ENCODE peak calls at places on chromosomes 4 and X, in six cellular contexts. S is NB4, D is pancreas, V is fibroblast of the aortic adventitia, F is tibial nerve, K is cardiac muscle cell. C is an unnamed sample.

GRCh38 chr4:94408549-94409374 is 43.0 kb upstream of the PDLIM5 start:
- DNase-seq in S (no peak), D (no peak), V (peak; percentile 48), F (no peak), K (peak; percentile 73), C (no peak)

GRCh38 chrX:10821293-10821692 is 200.9 kb upstream of the MID1 start:
- DNase-seq in S (no peak), D (no peak), V (no peak), F (no peak), K (no peak), C (no peak)

GRCh38 chr4:22587253-22587652 is 71.4 kb upstream of the ADGRA3 start:
- DNase-seq in S (no peak), D (no peak), V (no peak), F (no peak), K (no peak), C (no peak)

GRCh38 chrX:97399400-97399799 is 515.7 kb downstream of the RPA4 start:
- DNase-seq in S (no peak), D (no peak), V (peak; percentile 54), F (no peak), K (no peak), C (no peak)

GRCh38 chr4:6703786-6704185 is 5.9 kb downstream of the MRFAP1L1 start:
- DNase-seq in S (no peak), D (no peak), V (no peak), F (no peak), K (no peak), C (no peak)

GRCh38 chr4:5462254-5462835 is 246.0 kb downstream of the EVC2 start:
- DNase-seq in S (no peak), D (no peak), V (no peak), F (no peak), K (no peak), C (no peak)

GRCh38 chr4:25873632-25874129 is 10.9 kb upstream of the SEL1L3 start:
- DNase-seq in S (no peak), D (no peak), V (no peak), F (no peak), K (no peak), C (no peak)

GRCh38 chr4:10198365-10198764 is 81.8 kb upstream of the WDR1 start:
- DNase-seq in S (peak; percentile 0), D (no peak), V (no peak), F (no peak), K (no peak), C (no peak)

GRCh38 chr4:55256787-55257186 is 89.3 kb upstream of the SRD5A3 start:
- DNase-seq in S (no peak), D (no peak), V (peak; percentile 56), F (no peak), K (peak; percentile 86), C (no peak)

GRCh38 chrX:133570549-133570948 is 155.3 kb upstream of the GPC4 start:
- DNase-seq in S (no peak), D (no peak), V (peak; percentile 47), F (no peak), K (no peak), C (no peak)

GRCh38 chr4:153018031-153018430 is 81.9 kb downstream of the FHDC1 start:
- DNase-seq in S (no peak), D (no peak), V (no peak), F (no peak), K (no peak), C (no peak)

DNA sequence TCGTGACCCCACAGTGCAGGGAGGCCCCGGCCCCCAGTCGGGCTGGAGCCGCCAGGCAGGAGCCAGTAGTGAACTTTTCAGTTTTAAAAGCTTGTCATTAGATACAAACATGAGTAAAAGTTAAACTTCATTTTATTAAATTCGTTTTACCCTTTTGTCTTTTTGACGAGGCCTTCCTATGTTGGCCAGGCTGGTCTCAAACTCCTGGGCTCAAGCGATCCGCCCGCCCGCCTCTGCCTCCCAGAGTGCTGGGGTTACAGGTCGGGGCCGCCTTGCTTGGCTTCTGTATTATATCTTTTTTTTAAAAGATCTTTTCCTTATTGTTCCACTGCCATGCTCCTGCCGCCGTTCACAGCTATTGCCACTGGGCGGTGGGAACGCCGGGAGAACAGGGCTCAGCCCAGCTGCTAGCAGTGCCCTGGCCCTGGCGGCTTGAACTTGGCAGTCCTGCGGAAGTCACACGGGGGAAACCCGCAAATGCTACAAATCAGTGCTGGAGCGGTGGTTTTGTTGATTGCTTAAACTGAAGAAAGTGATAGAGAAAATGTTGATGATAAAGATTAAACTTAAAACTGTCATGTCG is 968 bp upstream of the NELFA start:
- DNase-seq in S (peak; percentile 86), D (peak; percentile 82), V (peak; percentile 43), F (peak; percentile 20), K (peak; percentile 77), C (peak; percentile 31)
- TF ChIP-seq CTCF in S (no peak), D (peak; percentile 28), V (peak; percentile 39), F (no peak), K (peak; percentile 37), C (no peak)

GRCh38 chrX:28550331-28550872 is 36.8 kb upstream of the IL1RAPL1 start:
- DNase-seq in S (peak; percentile 2), D (no peak), V (no peak), F (no peak), K (no peak), C (no peak)
- TF ChIP-seq CTCF in S (peak; percentile 15), D (no peak), V (no peak), F (no peak), K (no peak), C (no peak)

GRCh38 chr4:13109536-13109935 is 374.6 kb downstream of the RAB28 start:
- DNase-seq in S (no peak), D (no peak), V (no peak), F (no peak), K (no peak), C (no peak)

GRCh38 chr4:13108096-13108495 is 376.0 kb downstream of the RAB28 start:
- DNase-seq in S (no peak), D (no peak), V (no peak), F (no peak), K (no peak), C (no peak)

DNA sequence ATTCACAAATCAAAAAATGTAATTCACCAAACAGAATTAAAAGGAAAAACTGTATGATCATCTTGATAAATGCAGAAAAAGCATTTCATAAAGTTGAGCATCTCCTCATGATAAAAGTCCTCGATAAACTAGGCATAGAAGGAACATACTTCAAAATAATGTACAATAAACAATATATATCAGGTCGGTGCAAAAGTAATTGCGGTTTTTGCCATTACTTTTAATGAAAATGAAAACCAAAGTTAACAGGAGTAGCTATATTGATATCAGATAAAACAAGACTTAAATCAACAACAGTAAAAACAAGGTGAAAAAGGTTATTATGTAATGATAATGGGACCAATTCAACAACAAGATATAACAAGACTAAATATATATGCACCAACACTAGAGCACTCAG is 372.1 kb downstream of the RAB28 start:
- DNase-seq in S (no peak), D (no peak), V (no peak), F (no peak), K (no peak), C (no peak)
- TF ChIP-seq CTCF in S (no peak), D (no peak), V (no peak), F (no peak), K (no peak), C (no peak)

DNA sequence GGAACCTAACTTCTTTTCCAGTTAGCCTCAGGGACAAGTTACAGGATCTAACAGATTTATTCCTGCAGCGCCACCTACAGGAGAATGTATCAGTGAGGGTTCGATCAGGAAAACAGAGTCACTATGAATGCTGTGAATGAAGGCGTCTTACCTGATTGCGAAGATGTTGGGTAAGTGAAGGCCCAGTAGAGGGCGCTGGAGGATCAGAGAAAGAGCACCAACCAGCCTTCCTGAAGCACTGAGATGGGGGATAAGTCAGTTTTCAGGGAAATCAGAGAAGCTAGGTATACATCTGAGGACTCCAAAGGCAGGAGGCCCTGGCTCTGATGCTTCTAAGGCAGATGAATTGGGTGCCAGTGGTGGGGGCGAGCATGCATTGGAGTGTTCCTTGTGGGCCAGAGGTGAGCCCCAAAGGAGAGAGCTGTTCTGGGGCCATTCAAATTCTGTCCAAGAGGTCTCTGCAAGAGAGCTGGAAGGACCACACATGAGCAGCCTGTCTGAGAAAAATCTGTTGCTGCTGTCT is 169.9 kb upstream of the AADAT start:
- DNase-seq in S (peak; percentile 88), D (peak; percentile 79), V (peak; percentile 61), F (peak; percentile 69), K (peak; percentile 97), C (no peak)
- TF ChIP-seq CTCF in S (peak; percentile 89), D (peak; percentile 58), V (peak; percentile 50), F (peak; percentile 59), K (peak; percentile 58), C (no peak)

GRCh38 chrX:21708116-21708515 is 49.8 kb downstream of the SMPX start:
- DNase-seq in S (peak; percentile 4), D (no peak), V (peak; percentile 25), F (no peak), K (peak; percentile 18), C (no peak)
- TF ChIP-seq CTCF in S (no peak), D (no peak), V (peak; percentile 37), F (no peak), K (peak; percentile 15), C (no peak)

C was measured in activated B cell treated with CpG ODN at 0.5 μM for 24 hours.